ENCODE peak calls at places on chromosomes 6 and 20, in ten cellular contexts. O, M, V, X, E, Q, T, L, P and Z are unnamed samples.

GRCh38 chr20:47719211-47719610 is 66.1 kb downstream of the SULF2 start:
- DNase-seq in V (no peak), L (no peak), Q (no peak), M (no peak), T (no peak), X (no peak), P (no peak), O (no peak), E (no peak), Z (no peak)

GRCh38 chr6:37663016-37663810 is 34.5 kb downstream of the MDGA1 start:
- DNase-seq in P (no peak), M (no peak), E (no peak), L (no peak), V (no peak), O (no peak), X (no peak), Q (no peak), T (peak; percentile 76), Z (peak; percentile 9)

GRCh38 chr20:46199198-46199597 is 81.1 kb downstream of the CD40 start:
- DNase-seq in V (no peak), M (no peak), P (no peak), Q (no peak), X (no peak), E (peak; percentile 81), O (no peak), T (no peak), L (no peak), Z (no peak)

GRCh38 chr6:7750183-7750582 is 24.3 kb downstream of the BMP6 start:
- DNase-seq in T (no peak), Q (no peak), X (no peak), O (no peak), L (no peak), E (no peak), M (no peak), P (no peak), V (no peak), Z (no peak)

GRCh38 chr20:50572922-50573777 is 63.0 kb downstream of the PTPN1 start:
- DNase-seq in O (peak; percentile 83), M (no peak), V (peak; percentile 45), L (peak; percentile 89), P (no peak), Q (no peak), X (no peak), T (peak; percentile 73), E (no peak), Z (no peak)

GRCh38 chr20:3732327-3733118 is at the start of gene HSPA12B:
- DNase-seq in Q (no peak), X (peak; percentile 84), E (no peak), P (peak; percentile 30), V (no peak), M (no peak), L (no peak), O (no peak), T (no peak), Z (no peak)

GRCh38 chr6:26312501-26313390 is 52.3 kb upstream of the BTN3A2 start:
- DNase-seq in E (peak; percentile 72), V (peak; percentile 76), O (peak; percentile 62), L (no peak), X (peak; percentile 63), M (peak; percentile 85), P (peak; percentile 59), Q (peak; percentile 87), T (peak; percentile 96), Z (peak; percentile 18)

GRCh38 chr6:73309784-73310502 is 44.1 kb downstream of the DPPA5 start:
- DNase-seq in O (peak; percentile 30), T (peak; percentile 71), X (peak; percentile 88), Q (peak; percentile 75), M (peak; percentile 34), E (peak; percentile 85), P (peak; percentile 60), V (no peak), L (no peak), Z (no peak)

GRCh38 chr6:157143885-157144795 is 179.2 kb downstream of the TMEM242 start:
- DNase-seq in Q (no peak), E (no peak), L (no peak), V (no peak), P (no peak), X (no peak), T (peak; percentile 59), O (no peak), M (no peak), Z (no peak)

GRCh38 chr6:87628424-87628823 is 38.5 kb downstream of the ORC3 start:
- DNase-seq in E (no peak), L (no peak), X (no peak), Q (no peak), V (no peak), P (no peak), T (no peak), O (no peak), M (no peak), Z (no peak)

GRCh38 chr6:20092071-20092566 is 120.2 kb downstream of the MBOAT1 start:
- DNase-seq in P (no peak), O (no peak), M (no peak), Q (no peak), L (no peak), V (no peak), T (peak; percentile 42), X (no peak), E (peak; percentile 48), Z (no peak)

GRCh38 chr6:24330137-24330732 is 27.6 kb downstream of the DCDC2 start:
- DNase-seq in M (no peak), X (no peak), L (no peak), T (peak; percentile 55), O (no peak), Q (no peak), E (no peak), V (no peak), P (no peak), Z (no peak)

GRCh38 chr6:572596-573265 is 84.2 kb downstream of the HUS1B start:
- DNase-seq in Q (no peak), M (no peak), L (no peak), V (no peak), P (no peak), X (peak; percentile 68), O (no peak), E (no peak), T (peak; percentile 14), Z (no peak)

GRCh38 chr20:63086421-63087235 is 79.9 kb upstream of the BHLHE23 start:
- DNase-seq in Q (peak; percentile 2), T (no peak), M (no peak), X (peak; percentile 53), L (peak; percentile 67), E (no peak), V (no peak), O (no peak), P (peak; percentile 4), Z (no peak)

GRCh38 chr6:137165375-137166246 is 7.8 kb downstream of the IL22RA2 start:
- DNase-seq in Q (peak; percentile 77), M (no peak), V (no peak), P (peak; percentile 40), T (no peak), E (peak; percentile 45), L (no peak), O (no peak), X (no peak), Z (no peak)

GRCh38 chr6:56708810-56709597 is 66.3 kb upstream of the DST start:
- DNase-seq in E (peak; percentile 37), L (no peak), V (no peak), T (peak; percentile 79), P (no peak), X (no peak), O (no peak), M (no peak), Q (no peak), Z (no peak)

GRCh38 chr20:31695849-31696804 is 26.5 kb downstream of the BCL2L1 start:
- DNase-seq in E (peak; percentile 12), Q (no peak), L (peak; percentile 86), P (no peak), O (peak; percentile 77), T (peak; percentile 74), X (no peak), V (no peak), M (no peak), Z (no peak)

GRCh38 chr6:108100003-108100402 is 25.5 kb upstream of the OSTM1 start:
- DNase-seq in Q (no peak), V (no peak), X (no peak), O (no peak), P (no peak), T (no peak), L (no peak), E (no peak), M (no peak), Z (no peak)
- H3K27ac ChIP-seq in Q (no peak overlapping the region), V (no peak overlapping the region), X (no peak overlapping the region), O (no peak overlapping the region), P (no peak overlapping the region), T (no peak overlapping the region), L (no peak overlapping the region), E (no peak overlapping the region), M (no peak overlapping the region), Z (no peak overlapping the region)

GRCh38 chr20:18496740-18497592 is at the start of gene RBBP9:
- DNase-seq in V (peak; percentile 63), L (peak; percentile 83), M (peak; percentile 79), X (peak; percentile 95), Q (peak; percentile 88), T (peak; percentile 79), E (peak; percentile 75), O (peak; percentile 87), P (peak; percentile 87), Z (peak; percentile 82)
- H3K27ac ChIP-seq in V (peak within 1 kb of the TSS; percentile 87), L (peak within 1 kb of the TSS; percentile 79), M (peak within 1 kb of the TSS; percentile 68), X (peak within 1 kb of the TSS; percentile 70), Q (peak within 1 kb of the TSS; percentile 58), T (peak within 1 kb of the TSS; percentile 8), E (no peak within 1 kb of the TSS), O (peak within 1 kb of the TSS; percentile 61), P (peak within 1 kb of the TSS; percentile 51), Z (peak within 1 kb of the TSS; percentile 62)

DNA sequence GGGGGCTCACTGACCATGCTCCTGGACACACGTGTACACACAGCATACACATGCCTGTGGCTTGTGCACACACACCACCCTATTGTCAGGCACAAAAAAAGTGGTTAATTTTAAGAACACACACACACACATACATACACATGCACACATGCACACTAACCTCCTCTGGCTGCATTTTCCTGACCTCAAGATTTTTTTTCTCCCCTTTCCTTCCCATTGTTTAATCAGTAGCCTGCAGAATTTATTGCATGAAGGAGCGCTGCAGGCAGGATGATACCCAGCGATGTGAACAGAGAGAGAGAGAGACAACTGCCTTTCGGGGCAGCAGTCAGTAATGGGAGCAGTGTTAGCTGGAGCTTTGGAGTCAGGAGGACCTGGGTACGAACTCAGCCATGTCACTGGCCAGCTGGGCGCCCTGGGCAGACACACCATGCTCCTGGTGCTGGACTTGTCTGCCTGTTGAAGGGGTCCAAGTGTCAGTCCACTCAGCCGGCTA is 990 bp upstream of the TRAF3IP2 start:
- DNase-seq in M (no peak), O (no peak), Q (no peak), E (no peak), P (no peak), L (no peak), V (no peak), T (no peak), X (no peak), Z (no peak)
- H3K27ac ChIP-seq in M (peak overlapping the region; percentile 97), O (peak overlapping the region; percentile 99), Q (no peak overlapping the region), E (peak overlapping the region; percentile 34), P (peak overlapping the region; percentile 93), L (peak overlapping the region; percentile 98), V (peak overlapping the region; percentile 95), T (peak overlapping the region; percentile 99), X (peak overlapping the region; percentile 97), Z (no peak overlapping the region)

DNA sequence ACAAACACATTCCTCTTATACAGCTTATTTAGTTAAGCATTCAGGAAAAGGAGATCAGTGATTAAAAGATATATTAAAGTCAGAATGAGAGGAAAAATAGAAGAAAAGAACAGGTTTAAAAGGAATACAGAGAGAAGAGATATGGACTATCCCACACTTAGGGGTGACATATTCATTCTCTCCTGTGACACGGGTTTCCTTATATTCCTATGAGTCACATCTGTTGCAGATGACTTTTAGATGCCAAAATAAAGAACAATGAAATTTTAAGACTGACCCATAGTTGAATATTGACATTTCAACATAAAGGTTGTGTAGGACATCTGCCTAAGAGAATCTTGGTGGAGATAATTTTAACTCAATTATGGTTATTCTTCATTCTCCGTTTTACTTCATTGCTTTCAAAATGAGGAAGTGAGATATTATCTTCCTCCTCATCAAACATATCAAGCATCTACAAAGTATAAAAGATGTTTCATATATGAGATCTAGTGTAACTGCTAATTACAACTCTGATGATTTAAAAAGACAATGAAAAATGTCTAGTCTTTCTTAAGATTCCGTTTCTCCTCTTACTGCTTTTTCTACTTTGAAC is 1336.7 kb upstream of the CITED2 start:
- DNase-seq in E (no peak), V (no peak), P (no peak), Q (no peak), X (no peak), L (no peak), O (no peak), M (no peak), T (no peak), Z (no peak)
- H3K27ac ChIP-seq in E (no peak overlapping the region), V (no peak overlapping the region), P (no peak overlapping the region), Q (no peak overlapping the region), X (no peak overlapping the region), L (no peak overlapping the region), O (no peak overlapping the region), M (no peak overlapping the region), T (no peak overlapping the region), Z (no peak overlapping the region)